ENCODE peak calls at places on chromosomes 13 and 19, in four cellular contexts. P, D, N and K are unnamed samples.

GRCh38 chr13:94706101-94706853 is 6.1 kb downstream of the SOX21 start:
- DNase-seq in P (no peak), D (no peak), N (no peak), K (no peak)

GRCh38 chr19:2166741-2167738 is 3.3 kb downstream of the DOT1L start:
- DNase-seq in N (no peak), P (no peak), D (peak), K (no peak)

GRCh38 chr13:80726895-80727294 is 386.0 kb upstream of the SPRY2 start:
- DNase-seq in N (no peak), P (no peak), D (no peak), K (no peak)

GRCh38 chr13:112014857-112015256 is 52.1 kb upstream of the SOX1 start:
- DNase-seq in N (no peak), P (no peak), D (no peak), K (no peak)

GRCh38 chr19:34959021-34959420 is 5.0 kb downstream of the ZNF792 start:
- DNase-seq in P (no peak), N (no peak), D (no peak), K (no peak)

GRCh38 chr13:53159439-53159838 is 130.8 kb downstream of the OLFM4 start:
- DNase-seq in P (no peak), N (no peak), D (no peak), K (no peak)

GRCh38 chr19:33904681-33905080 is 108.0 kb downstream of the KCTD15 start:
- DNase-seq in D (no peak), P (no peak), N (peak), K (no peak)

GRCh38 chr19:10749435-10750384 is 31.8 kb downstream of the DNM2 start:
- DNase-seq in P (no peak), D (peak), N (no peak), K (no peak)

GRCh38 chr19:42108527-42109389 is 23.5 kb downstream of the POU2F2 start:
- DNase-seq in P (peak), D (peak), N (peak), K (peak)

GRCh38 chr13:93266681-93267080 is 40.1 kb downstream of the GPC6 start:
- DNase-seq in N (no peak), D (no peak), P (no peak), K (no peak)

GRCh38 chr13:109145631-109146030 is 516.2 kb downstream of the MYO16 start:
- DNase-seq in P (peak), D (no peak), N (peak), K (peak)

GRCh38 chr19:21947775-21948174 is 63.0 kb downstream of the ZNF208 start:
- DNase-seq in P (peak), N (no peak), D (no peak), K (no peak)

GRCh38 chr13:33275916-33276315 is 9.6 kb downstream of the STARD13 start:
- DNase-seq in D (no peak), N (no peak), P (no peak), K (no peak)
- H3K27ac ChIP-seq in D (peak), N (no peak), P (no peak), K (no peak)

GRCh38 chr19:13091400-13092161 is 11.1 kb downstream of the LYL1 start:
- DNase-seq in N (no peak), P (no peak), D (no peak), K (no peak)

GRCh38 chr19:13087795-13088537 is 14.7 kb downstream of the LYL1 start:
- DNase-seq in P (no peak), N (no peak), D (no peak), K (no peak)

GRCh38 chr19:13089139-13089856 is 13.4 kb downstream of the LYL1 start:
- DNase-seq in N (peak), P (no peak), D (no peak), K (peak)

GRCh38 chr19:13090511-13091231 is 12.0 kb downstream of the LYL1 start:
- DNase-seq in N (no peak), D (no peak), P (no peak), K (no peak)

GRCh38 chr19:13089857-13090507 is 12.7 kb downstream of the LYL1 start:
- DNase-seq in N (no peak), D (no peak), P (no peak), K (no peak)
- H3K27ac ChIP-seq in N (peak), D (peak), P (no peak), K (no peak)

DNA sequence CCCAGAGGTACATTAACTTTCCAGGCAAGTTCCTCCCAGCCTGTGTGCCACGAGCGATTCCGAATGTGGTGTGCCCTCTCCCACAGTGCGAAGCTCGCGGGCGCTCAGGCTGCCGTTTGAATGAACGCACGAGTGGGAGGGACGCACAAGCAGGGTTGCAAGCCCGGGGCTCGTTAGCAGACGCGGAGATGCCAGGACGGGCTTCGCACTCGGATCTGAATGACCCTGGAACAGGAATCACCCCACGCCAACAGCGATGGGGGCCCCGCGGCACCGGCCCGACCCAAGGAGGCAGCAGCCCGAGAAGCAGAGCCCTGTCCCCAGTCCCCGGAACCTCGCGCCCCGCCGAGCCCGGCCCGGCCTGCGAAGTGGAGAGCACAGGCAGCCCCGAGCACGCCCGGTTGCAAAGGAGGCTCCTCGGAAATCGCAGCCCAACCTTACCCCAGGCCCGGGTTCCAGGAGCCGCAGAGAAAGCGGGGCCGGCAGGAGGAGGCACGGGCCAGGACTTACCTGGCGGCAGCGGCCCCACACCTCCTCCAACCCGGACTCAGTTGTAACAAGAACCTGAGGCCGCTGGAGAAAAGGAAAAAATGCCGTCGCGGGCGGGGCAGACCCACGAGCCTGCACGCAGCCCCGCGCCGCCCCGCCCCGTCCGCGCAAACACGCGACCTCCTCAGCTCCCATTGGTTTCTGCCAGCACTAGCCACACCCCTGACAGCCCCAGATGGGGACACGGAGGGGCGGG is at the start of gene SLC25A30:
- DNase-seq in P (peak), N (peak), D (peak), K (peak)
- H3K27ac ChIP-seq in P (peak), N (peak), D (peak), K (peak)

GRCh38 chr19:6150289-6150688 is 14.8 kb downstream of the ACSBG2 start:
- DNase-seq in D (no peak), P (no peak), N (no peak), K (no peak)
- H3K27ac ChIP-seq in D (no peak), P (no peak), N (no peak), K (no peak)

GRCh38 chr13:51191743-51192142 is 30.5 kb upstream of the FAM124A start:
- DNase-seq in D (no peak), N (no peak), P (no peak), K (no peak)
- H3K27ac ChIP-seq in D (no peak), N (no peak), P (no peak), K (no peak)

DNA sequence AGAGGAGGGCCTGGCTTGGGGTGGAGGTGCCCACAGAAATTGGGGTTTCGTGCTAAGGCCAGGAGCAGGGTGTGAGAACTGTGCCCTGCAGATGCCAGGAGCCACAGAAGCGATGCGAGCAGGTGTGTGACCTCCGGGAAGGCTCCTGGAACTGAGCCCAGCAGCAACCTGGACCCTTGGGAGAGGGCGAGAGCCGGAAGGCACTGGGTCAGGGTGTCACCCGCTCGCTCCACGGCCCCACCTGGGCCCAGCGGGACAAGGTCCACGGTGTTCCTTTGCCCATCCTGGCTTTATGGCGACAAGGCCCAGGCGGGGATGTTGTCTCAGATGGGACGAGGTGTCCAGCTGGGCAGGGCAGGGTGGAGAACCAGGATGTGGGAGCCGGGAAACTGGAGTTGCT is 4.2 kb downstream of the MISP start:
- DNase-seq in D (no peak), P (no peak), N (no peak), K (no peak)
- H3K27ac ChIP-seq in D (no peak), P (no peak), N (peak), K (no peak)

GRCh38 chr19:4543444-4543843 is 3.6 kb upstream of the LRG1 start:
- DNase-seq in N (no peak), P (no peak), D (no peak), K (no peak)
- H3K27ac ChIP-seq in N (no peak), P (no peak), D (no peak), K (peak)

GRCh38 chr19:13016628-13017305 is 21.5 kb downstream of the NFIX start:
- DNase-seq in D (no peak), N (no peak), P (no peak), K (no peak)

GRCh38 chr19:13019330-13019729 is 24.1 kb downstream of the NFIX start:
- DNase-seq in N (no peak), P (no peak), D (no peak), K (no peak)

GRCh38 chr19:13018037-13018914 is 23.0 kb downstream of the NFIX start:
- DNase-seq in N (no peak), D (no peak), P (no peak), K (no peak)

GRCh38 chr19:13016245-13016627 is 21.0 kb downstream of the NFIX start:
- DNase-seq in D (no peak), P (no peak), N (no peak), K (no peak)

DNA sequence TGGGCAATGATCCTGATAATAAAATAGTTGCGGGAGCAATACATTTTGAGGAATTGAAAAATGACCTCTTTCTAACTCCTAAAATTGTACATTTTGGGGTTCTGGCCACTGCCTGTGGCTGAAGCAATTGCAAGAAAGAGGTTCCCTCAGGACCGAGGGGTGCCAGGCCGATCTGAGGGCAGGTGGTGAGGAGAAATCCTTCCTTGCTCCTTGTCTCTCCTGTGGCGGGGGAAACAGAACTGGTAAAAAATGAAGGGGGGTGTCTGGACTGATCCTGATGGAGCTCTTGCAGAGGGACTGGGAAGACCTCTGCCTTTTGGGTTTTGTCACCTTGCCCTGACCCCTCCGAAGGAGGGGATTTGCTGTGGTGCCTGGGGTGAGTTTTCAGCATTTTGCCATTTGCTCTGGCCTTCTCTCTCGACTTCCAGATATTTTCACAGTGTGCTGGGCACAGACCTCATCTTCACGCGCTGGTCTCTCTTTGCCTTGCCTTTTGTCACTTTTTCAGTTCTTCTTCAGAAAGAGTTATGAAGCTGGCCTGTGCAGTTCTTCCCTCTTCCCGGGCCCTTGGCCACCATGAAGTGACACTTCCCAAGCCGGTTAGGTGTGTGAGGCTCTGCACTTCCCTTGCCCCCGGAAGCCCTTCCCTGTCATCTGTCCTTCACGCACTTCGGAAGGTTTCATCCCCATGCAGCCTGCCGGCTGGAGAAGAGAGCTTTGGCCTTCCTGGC is 22.2 kb downstream of the NFIX start:
- DNase-seq in P (no peak), N (no peak), D (no peak), K (no peak)
- H3K27ac ChIP-seq in P (no peak), N (peak), D (peak), K (no peak)

DNA sequence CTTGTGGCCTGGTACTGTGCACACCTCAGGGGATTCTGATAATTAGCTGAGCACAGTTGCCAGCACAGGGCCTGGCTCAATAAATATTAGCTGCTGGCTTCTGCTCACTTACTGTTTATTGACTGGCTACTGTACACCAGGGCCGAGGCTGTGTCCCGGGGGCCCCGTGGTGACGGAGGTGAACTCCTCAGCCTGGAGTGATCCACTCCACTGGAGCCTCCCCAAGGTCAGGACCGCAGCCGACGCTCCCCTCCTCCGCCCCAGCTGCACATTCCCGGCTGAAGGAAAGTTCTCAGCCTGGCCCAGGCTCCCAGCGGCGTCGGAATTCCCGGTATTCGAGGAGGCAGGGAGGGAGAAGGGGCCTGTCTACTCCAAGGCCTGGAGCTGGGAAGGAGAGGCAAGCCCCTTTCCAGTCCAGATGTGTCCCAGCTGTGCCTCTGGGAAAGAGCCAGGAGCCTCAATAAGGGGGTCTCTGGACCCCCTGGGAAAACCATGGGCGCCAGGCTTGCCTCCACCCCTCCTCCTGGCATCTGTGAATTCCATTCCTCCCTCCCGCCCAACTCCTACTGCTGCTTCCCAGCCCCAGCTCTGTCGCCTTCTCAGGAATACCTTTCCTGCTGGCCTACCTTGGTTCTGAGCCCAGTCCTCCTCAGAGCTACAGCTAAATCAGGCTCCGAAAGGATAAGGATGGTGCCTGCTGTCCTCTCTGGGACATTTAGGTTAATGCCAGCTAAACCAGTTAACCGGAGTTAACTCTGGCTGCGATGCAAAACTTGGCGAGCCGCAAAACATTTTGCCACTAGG is 7.2 kb downstream of the RPS16 start:
- DNase-seq in P (no peak), N (no peak), D (peak), K (no peak)
- H3K27ac ChIP-seq in P (peak), N (peak), D (peak), K (no peak)